ENCODE peak calls at places on chromosomes 2 and 18, in nine cellular contexts. T is tibial artery, F is uterus, Z is heart left ventricle, I is K562, M is HepG2, E is AG04450, U is vagina, X is astrocyte. J is an unnamed sample.

GRCh38 chr2:164890533-164890932 is 48.9 kb upstream of the COBLL1 start:
- DNase-seq in I (no peak), Z (no peak), U (no peak), F (no peak), X (peak; percentile 64), T (no peak), M (no peak), E (no peak), J (no peak)

GRCh38 chr2:37664190-37664751 is 7.2 kb downstream of the CDC42EP3 start:
- DNase-seq in U (no peak), M (no peak), X (no peak), T (no peak), Z (no peak), I (no peak), F (no peak), E (no peak), J (no peak)

GRCh38 chr2:112725545-112726457 is 5.0 kb downstream of the NT5DC4 start:
- DNase-seq in X (no peak), E (no peak), Z (no peak), U (no peak), M (peak; percentile 89), T (no peak), F (no peak), I (no peak), J (no peak)

GRCh38 chr2:182038579-182038978 is 52.9 kb downstream of the PPP1R1C start:
- DNase-seq in E (no peak), Z (no peak), X (peak; percentile 83), M (no peak), T (no peak), U (no peak), F (no peak), I (no peak), J (no peak)

GRCh38 chr2:71923887-71924533 is 223.7 kb downstream of the CYP26B1 start:
- DNase-seq in E (peak; percentile 18), M (peak; percentile 76), Z (no peak), I (peak; percentile 79), F (peak; percentile 58), X (peak; percentile 49), U (peak; percentile 87), T (no peak), J (peak; percentile 23)

GRCh38 chr18:6598657-6599056 is 130.9 kb upstream of the ARHGAP28 start:
- DNase-seq in M (no peak), E (no peak), F (no peak), I (no peak), U (no peak), Z (no peak), T (no peak), X (no peak), J (no peak)

GRCh38 chr18:22983175-22983574 is 50.0 kb downstream of the RBBP8 start:
- DNase-seq in M (peak; percentile 30), T (no peak), Z (no peak), X (peak; percentile 42), F (no peak), I (no peak), E (peak; percentile 8), U (no peak), J (no peak)

GRCh38 chr2:180975585-180975984 is 4.8 kb upstream of the UBE2E3 start:
- DNase-seq in X (no peak), E (no peak), M (no peak), T (no peak), F (no peak), Z (no peak), I (no peak), U (no peak), J (no peak)

GRCh38 chr2:173196080-173196479 is 120.4 kb downstream of the MAP3K20 start:
- DNase-seq in X (no peak), M (no peak), F (no peak), T (no peak), Z (no peak), E (no peak), I (no peak), U (no peak), J (no peak)

GRCh38 chr2:62175728-62176127 is 20.2 kb upstream of the B3GNT2 start:
- DNase-seq in Z (peak; percentile 75), T (no peak), F (no peak), M (no peak), U (no peak), X (no peak), E (no peak), I (no peak), J (no peak)

GRCh38 chr2:127056631-127057370 is 50.2 kb downstream of the BIN1 start:
- DNase-seq in I (no peak), E (no peak), T (no peak), M (no peak), U (no peak), X (no peak), Z (no peak), F (no peak), J (no peak)

GRCh38 chr2:196638765-196639164 is 750 bp upstream of the CCDC150 start:
- DNase-seq in I (no peak), E (no peak), Z (no peak), U (no peak), F (no peak), X (no peak), T (no peak), M (no peak), J (no peak)

DNA sequence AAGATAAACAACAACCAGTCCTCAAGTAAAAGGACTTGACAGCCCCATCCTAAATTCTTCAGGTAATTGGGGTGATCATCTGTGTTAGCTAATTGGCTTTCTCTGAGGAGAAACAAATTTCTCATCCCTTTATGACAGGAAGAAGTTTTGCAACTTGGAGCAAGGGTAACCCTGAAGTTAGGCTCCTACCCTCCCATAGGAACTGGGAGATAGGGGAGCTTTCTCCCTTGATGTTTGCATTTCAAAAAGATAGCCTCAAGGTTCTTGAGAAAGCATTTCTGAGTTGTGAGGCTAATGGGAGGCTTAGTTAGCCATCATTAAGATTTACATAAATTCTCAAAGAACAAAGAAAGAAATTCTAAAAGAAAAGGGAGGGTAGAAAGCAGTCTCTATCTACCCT is 95.4 kb downstream of the MAP2 start:
- DNase-seq in E (no peak), X (no peak), Z (no peak), M (no peak), I (no peak), F (no peak), U (no peak), T (no peak), J (no peak)
- H3K27ac ChIP-seq in E (no peak overlapping the region), X (no peak overlapping the region), Z (no peak overlapping the region), M (no peak overlapping the region), I (no peak overlapping the region), F (no peak overlapping the region), U (no peak overlapping the region), T (no peak overlapping the region), J (no peak overlapping the region)

GRCh38 chr2:64526034-64526433 is 1.9 kb downstream of the AFTPH start:
- DNase-seq in Z (no peak), F (no peak), M (no peak), E (no peak), X (no peak), U (no peak), T (no peak), I (no peak), J (no peak)
- H3K4me3 ChIP-seq in Z (no peak overlapping the region), F (no peak overlapping the region), M (peak overlapping the region; percentile 95), E (peak overlapping the region; percentile 14), X (no peak overlapping the region), U (no peak overlapping the region), T (no peak overlapping the region), I (peak overlapping the region; percentile 85), J (no peak overlapping the region)

DNA sequence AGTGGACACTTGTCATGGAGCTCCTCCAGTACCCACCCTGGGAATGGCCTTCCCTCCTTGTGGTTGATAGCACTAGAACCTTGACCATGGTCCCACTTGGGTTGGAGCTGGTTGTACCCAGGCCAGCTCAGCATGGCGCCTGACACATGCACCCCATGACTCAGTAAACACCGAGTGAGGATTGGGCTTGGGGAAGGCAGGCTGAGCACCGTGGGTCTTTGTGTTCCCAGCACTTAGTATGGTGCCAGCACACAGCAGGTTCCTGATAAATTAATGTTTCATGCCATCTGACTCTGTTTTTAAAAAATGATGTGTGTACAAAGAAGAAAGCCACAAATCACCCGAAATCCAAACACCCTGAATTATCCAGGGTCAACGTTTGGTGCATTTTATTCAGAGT is 69.8 kb downstream of the CIB4 start:
- DNase-seq in I (no peak), E (no peak), M (no peak), T (peak; percentile 48), F (no peak), U (no peak), X (no peak), Z (no peak), J (no peak)
- H3K27me3 ChIP-seq in I (peaks cover 75% of the 10 kb centered on the region), E (peaks cover 37% of the 10 kb centered on the region), M (peaks cover 15% of the 10 kb centered on the region), T (peaks cover 52% of the 10 kb centered on the region), F (peaks cover 1% of the 10 kb centered on the region), U (no peaks in the 10 kb centered on the region), X (peaks cover 45% of the 10 kb centered on the region), Z (peaks cover 9% of the 10 kb centered on the region), J (no peaks in the 10 kb centered on the region)

GRCh38 chr18:11980555-11981382 is 538 bp upstream of the IMPA2 start:
- DNase-seq in Z (peak; percentile 99), U (no peak), X (peak; percentile 93), T (peak; percentile 99), E (peak; percentile 95), M (peak; percentile 97), F (peak; percentile 99), I (peak; percentile 95), J (peak; percentile 95)
- H3K27ac ChIP-seq in Z (peak overlapping the region; percentile 95), U (peak overlapping the region; percentile 97), X (peak overlapping the region; percentile 66), T (peak overlapping the region; percentile 89), E (peak overlapping the region; percentile 87), M (peak overlapping the region; percentile 93), F (peak overlapping the region; percentile 94), I (peak overlapping the region; percentile 83), J (peak overlapping the region; percentile 30)

DNA sequence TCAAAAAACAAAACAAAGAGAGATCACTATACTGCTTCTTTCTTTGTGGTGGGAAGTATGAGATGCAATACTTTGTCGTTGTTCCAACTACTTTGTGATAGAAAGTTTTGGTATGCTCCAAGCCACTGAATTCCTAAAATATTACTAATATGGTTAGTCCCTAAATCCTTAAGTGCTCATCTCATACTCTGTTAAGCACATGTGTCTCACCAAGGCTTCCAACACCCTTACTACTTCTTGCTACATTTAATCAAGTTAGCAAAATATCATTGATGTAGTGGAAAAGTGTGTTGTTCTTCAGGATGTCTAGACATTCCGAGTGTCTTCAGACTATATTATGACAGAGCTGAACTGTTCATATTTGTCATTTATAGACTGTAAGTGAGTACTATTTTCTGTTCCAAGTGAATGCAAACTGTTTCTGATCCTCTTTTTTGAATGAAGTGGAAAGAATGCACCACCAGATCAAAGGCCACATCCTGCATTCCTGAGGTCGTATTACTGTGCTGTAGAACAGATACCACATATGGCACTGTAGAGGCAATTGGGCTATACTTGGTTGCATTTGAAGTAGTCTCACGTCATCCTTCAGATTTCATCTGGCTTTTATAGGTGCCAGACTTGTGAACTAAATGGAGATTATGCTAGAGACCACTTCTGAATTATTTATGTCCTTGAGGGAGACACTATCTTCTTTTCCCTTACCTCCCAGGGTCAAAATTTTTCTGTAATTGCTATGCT is 298.4 kb upstream of the ZNF521 start:
- DNase-seq in Z (no peak), X (peak; percentile 100), M (peak; percentile 67), U (no peak), I (no peak), T (no peak), F (no peak), E (peak; percentile 89), J (no peak)
- H3K4me3 ChIP-seq in Z (no peak overlapping the region), X (peak overlapping the region; percentile 25), M (no peak overlapping the region), U (no peak overlapping the region), I (no peak overlapping the region), T (no peak overlapping the region), F (no peak overlapping the region), E (no peak overlapping the region), J (no peak overlapping the region)

J was measured in CD8-positive, alpha-beta memory T cell.